ENCODE peak calls at places on chromosomes 12 and 14, in ten cellular contexts. T, M, Y, L, N, Q, S, J, G and Z are unnamed samples.

GRCh38 chr12:64010069-64010686 is 165.7 kb downstream of the SRGAP1 start:
- DNase-seq in T (peak), M (no peak), Y (no peak), L (peak), N (no peak), Q (no peak), S (no peak), J (no peak), G (no peak), Z (no peak)

GRCh38 chr14:85531594-85532391 is 1.8 kb downstream of the FLRT2 start:
- DNase-seq in T (peak), M (peak), Y (peak), L (peak), N (peak), Q (peak), S (peak), J (no peak), G (no peak), Z (peak)

GRCh38 chr12:114656906-114657596 is 26.9 kb downstream of the TBX3 start:
- DNase-seq in T (no peak), M (no peak), Y (no peak), L (no peak), N (no peak), Q (no peak), S (no peak), J (no peak), G (no peak), Z (no peak)

GRCh38 chr14:36646664-36647416 is 14.8 kb upstream of the PAX9 start:
- DNase-seq in T (no peak), M (no peak), Y (no peak), L (no peak), N (peak), Q (no peak), S (no peak), J (no peak), G (no peak), Z (no peak)

GRCh38 chr14:105165134-105165704 is 3.4 kb downstream of the JAG2 start:
- DNase-seq in T (no peak), M (no peak), Y (no peak), L (no peak), N (no peak), Q (peak), S (no peak), J (no peak), G (no peak), Z (no peak)

GRCh38 chr12:94875525-94875924 is 128.0 kb downstream of the NDUFA12 start:
- DNase-seq in T (peak), M (no peak), Y (no peak), L (peak), N (no peak), Q (no peak), S (no peak), J (peak), G (no peak), Z (no peak)

GRCh38 chr12:113200016-113200797 is 14.7 kb downstream of the RITA1 start:
- DNase-seq in T (no peak), M (no peak), Y (no peak), L (no peak), N (no peak), Q (no peak), S (no peak), J (no peak), G (no peak), Z (no peak)

GRCh38 chr14:89447182-89447970 is 30.3 kb upstream of the FOXN3 start:
- DNase-seq in T (no peak), M (no peak), Y (no peak), L (no peak), N (no peak), Q (no peak), S (no peak), J (no peak), G (no peak), Z (peak)

GRCh38 chr12:131218291-131219172 is 264.8 kb downstream of the ADGRD1 start:
- DNase-seq in T (no peak), M (no peak), Y (no peak), L (no peak), N (no peak), Q (no peak), S (no peak), J (no peak), G (no peak), Z (no peak)

GRCh38 chr14:35341454-35342159 is 49.4 kb downstream of the PSMA6 start:
- DNase-seq in T (peak), M (peak), Y (no peak), L (peak), N (peak), Q (peak), S (peak), J (no peak), G (no peak), Z (peak)

GRCh38 chr12:94070520-94070919 is 77.9 kb upstream of the PLXNC1 start:
- DNase-seq in T (no peak), M (no peak), Y (no peak), L (no peak), N (no peak), Q (peak), S (no peak), J (no peak), G (no peak), Z (no peak)

GRCh38 chr12:32179011-32179395 is 72.4 kb downstream of the BICD1 start:
- DNase-seq in T (no peak), M (no peak), Y (no peak), L (no peak), N (no peak), Q (no peak), S (no peak), J (no peak), G (no peak), Z (no peak)

GRCh38 chr14:89509891-89510290 is 92.9 kb upstream of the FOXN3 start:
- DNase-seq in T (peak), M (no peak), Y (no peak), L (peak), N (no peak), Q (no peak), S (no peak), J (no peak), G (no peak), Z (no peak)

GRCh38 chr12:80299219-80299618 is 144.8 kb upstream of the PTPRQ start:
- DNase-seq in T (no peak), M (no peak), Y (no peak), L (no peak), N (no peak), Q (no peak), S (no peak), J (no peak), G (no peak), Z (no peak)

GRCh38 chr12:88310069-88310468 is 168.0 kb downstream of the TMTC3 start:
- DNase-seq in T (peak), M (no peak), Y (no peak), L (peak), N (peak), Q (no peak), S (no peak), J (no peak), G (no peak), Z (no peak)

GRCh38 chr12:6632026-6632978 is 3.5 kb downstream of the LPAR5 start:
- DNase-seq in T (no peak), M (no peak), Y (no peak), L (no peak), N (no peak), Q (peak), S (no peak), J (peak), G (peak), Z (peak)

GRCh38 chr12:19120795-19121194 is 8.7 kb upstream of the PLEKHA5 start:
- DNase-seq in T (no peak), M (no peak), Y (no peak), L (no peak), N (no peak), Q (no peak), S (no peak), J (no peak), G (no peak), Z (no peak)

GRCh38 chr14:100128688-100129087 is 30.8 kb downstream of the DEGS2 start:
- DNase-seq in T (no peak), M (no peak), Y (no peak), L (no peak), N (no peak), Q (no peak), S (no peak), J (no peak), G (no peak), Z (no peak)

GRCh38 chr14:101464310-101464983 is 96.8 kb upstream of the DIO3 start:
- DNase-seq in T (no peak), M (no peak), Y (no peak), L (no peak), N (no peak), Q (no peak), S (no peak), J (no peak), G (no peak), Z (no peak)

GRCh38 chr12:127984386-127985055 is 282.4 kb upstream of the TMEM132C start:
- DNase-seq in T (peak), M (no peak), Y (no peak), L (no peak), N (no peak), Q (no peak), S (no peak), J (no peak), G (no peak), Z (no peak)